ENCODE peak calls at places on chromosomes 6 and 20, in ten cellular contexts. B is lower lobe of right lung, K is NCI-H2081, F is NCI-H1105 treated with DMSO at 0.1 percent for 48 hours, S is mammary epithelial cell, Y is posterior vena cava, G is GM04504, A is RPMI7951, J is hypothalamus, H is astrocyte of the hippocampus. D is an unnamed sample.

GRCh38 chr6:15616266-15616665 is 46.6 kb downstream of the DTNBP1 start:
- DNase-seq in F (no peak), H (no peak), B (no peak), S (no peak), A (no peak), Y (no peak), J (no peak), K (no peak), G (no peak), D (no peak)

GRCh38 chr20:63065911-63066310 is 59.1 kb upstream of the BHLHE23 start:
- DNase-seq in G (no peak), K (no peak), F (no peak), Y (peak), H (no peak), S (no peak), J (no peak), A (no peak), B (peak), D (no peak)

GRCh38 chr6:141956046-141956761 is 176.5 kb upstream of the GJE1 start:
- DNase-seq in A (peak), J (no peak), K (no peak), Y (no peak), B (no peak), H (peak), F (peak), G (peak), S (no peak), D (no peak)

GRCh38 chr6:27295301-27296079 is 16.6 kb downstream of the POM121L2 start:
- DNase-seq in J (no peak), G (no peak), K (no peak), A (peak), S (peak), Y (no peak), H (peak), B (no peak), F (peak), D (peak)

GRCh38 chr20:45998761-45999160 is 9.9 kb upstream of the MMP9 start:
- DNase-seq in J (no peak), H (no peak), K (no peak), A (no peak), S (no peak), B (peak), F (no peak), G (no peak), Y (no peak), D (no peak)

GRCh38 chr20:59139998-59140397 is 23.6 kb upstream of the ZNF831 start:
- DNase-seq in A (no peak), S (no peak), G (no peak), F (no peak), Y (no peak), B (no peak), J (no peak), K (no peak), H (no peak), D (no peak)

GRCh38 chr6:125098253-125098652 is 55.3 kb upstream of the TPD52L1 start:
- DNase-seq in H (no peak), Y (no peak), G (no peak), B (no peak), S (no peak), K (no peak), J (no peak), A (no peak), F (no peak), D (no peak)

GRCh38 chr20:43916875-43917371 is 2.3 kb downstream of the TOX2 start:
- DNase-seq in A (peak), J (no peak), K (no peak), S (no peak), F (no peak), G (no peak), H (peak), B (no peak), Y (no peak), D (no peak)

GRCh38 chr6:2563635-2564034 is 187.1 kb downstream of the MYLK4 start:
- DNase-seq in A (peak), B (no peak), F (no peak), S (no peak), J (no peak), Y (no peak), G (no peak), H (peak), K (no peak), D (no peak)

GRCh38 chr20:34887023-34887422 is 10.6 kb downstream of the ACSS2 start:
- DNase-seq in J (no peak), A (no peak), F (no peak), B (no peak), G (no peak), K (no peak), H (no peak), Y (no peak), S (no peak), D (no peak)

GRCh38 chr6:5751525-5752252 is 255.0 kb downstream of the NRN1 start:
- DNase-seq in G (no peak), J (no peak), F (no peak), S (no peak), H (peak), K (no peak), Y (no peak), B (no peak), A (peak), D (no peak)

GRCh38 chr20:53919886-53920285 is 150.5 kb downstream of the BCAS1 start:
- DNase-seq in J (no peak), F (no peak), H (no peak), S (no peak), K (no peak), Y (no peak), A (no peak), G (no peak), B (no peak), D (no peak)

GRCh38 chr6:105879902-105880547 is 206.1 kb upstream of the PRDM1 start:
- DNase-seq in A (no peak), K (no peak), S (no peak), F (no peak), H (no peak), B (peak), Y (no peak), J (no peak), G (no peak), D (no peak)

GRCh38 chr20:33947709-33948295 is 45.9 kb upstream of the RALY start:
- DNase-seq in H (peak), K (no peak), A (peak), S (peak), Y (no peak), G (no peak), J (no peak), B (no peak), F (peak), D (peak)

GRCh38 chr6:138885156-138885819 is 89.4 kb downstream of the ECT2L start:
- DNase-seq in J (no peak), A (no peak), B (no peak), K (no peak), G (no peak), Y (no peak), H (no peak), S (no peak), F (no peak), D (no peak)

GRCh38 chr20:39853664-39854063 is 835.4 kb downstream of the MAFB start:
- DNase-seq in G (peak), H (peak), Y (no peak), B (no peak), K (no peak), S (peak), A (peak), F (no peak), J (no peak), D (peak)

GRCh38 chr6:8108031-8108660 is 5.8 kb upstream of the EEF1E1 start:
- DNase-seq in S (peak), Y (no peak), H (peak), B (no peak), G (peak), K (no peak), A (peak), F (no peak), J (peak), D (no peak)

GRCh38 chr6:42306439-42307140 is 88.9 kb upstream of the MRPS10 start:
- DNase-seq in B (no peak), Y (no peak), J (no peak), K (no peak), G (no peak), H (no peak), A (no peak), F (no peak), S (no peak), D (no peak)

GRCh38 chr6:25578538-25578937 is 73.5 kb upstream of the SCGN start:
- DNase-seq in H (no peak), F (peak), S (no peak), K (no peak), G (no peak), B (no peak), J (no peak), Y (no peak), A (no peak), D (no peak)

GRCh38 chr20:62439218-62439617 is 11.9 kb upstream of the RBBP8NL start:
- DNase-seq in Y (no peak), H (no peak), G (no peak), K (no peak), F (no peak), A (no peak), J (no peak), S (no peak), B (no peak), D (no peak)

GRCh38 chr6:42236680-42237473 is 19.2 kb upstream of the MRPS10 start:
- DNase-seq in J (no peak), G (no peak), K (no peak), Y (no peak), B (no peak), H (no peak), F (no peak), S (no peak), A (no peak), D (no peak)

GRCh38 chr20:57404419-57405072 is 13.3 kb downstream of the RBM38 start:
- DNase-seq in F (no peak), J (no peak), K (no peak), B (peak), Y (no peak), H (no peak), G (no peak), S (no peak), A (no peak), D (no peak)

GRCh38 chr20:62548483-62548882 is 72.7 kb upstream of the GATA5 start:
- DNase-seq in A (no peak), B (no peak), G (no peak), Y (no peak), K (no peak), S (no peak), H (no peak), J (no peak), F (no peak), D (peak)

GRCh38 chr20:61502433-61502832 is 250.4 kb downstream of the CDH4 start:
- DNase-seq in J (no peak), K (no peak), Y (no peak), G (no peak), A (peak), B (no peak), H (no peak), F (no peak), S (peak), D (no peak)

GRCh38 chr6:147603392-147604081 is 95.0 kb downstream of the SAMD5 start:
- DNase-seq in Y (no peak), K (no peak), A (no peak), G (no peak), F (no peak), B (no peak), J (no peak), S (no peak), H (no peak), D (no peak)

GRCh38 chr20:58714340-58714922 is 21.8 kb downstream of the NPEPL1 start:
- DNase-seq in J (no peak), H (peak), A (no peak), F (no peak), S (no peak), Y (peak), K (no peak), G (no peak), B (no peak), D (no peak)

GRCh38 chr20:43955244-43956191 is 40.9 kb downstream of the TOX2 start:
- DNase-seq in Y (peak), B (no peak), G (peak), K (no peak), S (peak), J (no peak), F (no peak), A (peak), H (peak), D (no peak)

GRCh38 chr6:111291860-111292259 is 191.2 kb downstream of the REV3L start:
- DNase-seq in J (no peak), K (no peak), H (no peak), F (no peak), A (no peak), B (no peak), Y (no peak), G (no peak), S (no peak), D (no peak)